ENCODE peak calls at places on chromosomes 4 and X, in eight cellular contexts. M is H1, E is HCT116, N is A549, Q is endothelial cell of umbilical vein, B is K562, R is GM12878, W is HepG2. H is an unnamed sample.

GRCh38 chr4:81965911-81966310 is 407.9 kb downstream of the HNRNPD start:
- DNase-seq in N (no peak), R (no peak), E (no peak), B (no peak), Q (no peak), W (no peak), M (no peak), H (no peak)

GRCh38 chr4:69830529-69831269 is 29.2 kb downstream of the SULT1E1 start:
- DNase-seq in B (no peak), N (no peak), Q (peak), E (no peak), W (peak), M (no peak), R (no peak), H (peak)

GRCh38 chrX:100098660-100099375 is 311.3 kb downstream of the PCDH19 start:
- DNase-seq in W (no peak), B (no peak), M (no peak), E (no peak), N (no peak), R (no peak), Q (peak), H (no peak)

GRCh38 chr4:89482926-89483595 is 175.5 kb upstream of the GPRIN3 start:
- DNase-seq in N (no peak), Q (peak), M (no peak), W (no peak), R (no peak), E (no peak), B (no peak), H (no peak)

GRCh38 chr4:68466185-68466584 is 18.9 kb downstream of the TMPRSS11E start:
- DNase-seq in E (peak), W (no peak), M (no peak), R (no peak), B (no peak), Q (no peak), N (no peak), H (no peak)

GRCh38 chr4:27094785-27095184 is 234.1 kb downstream of the STIM2 start:
- DNase-seq in B (no peak), Q (no peak), W (no peak), E (no peak), M (peak), N (no peak), R (no peak), H (no peak)

GRCh38 chr4:80125252-80126177 is 52.5 kb upstream of the ANTXR2 start:
- DNase-seq in E (peak), M (no peak), N (no peak), B (peak), W (no peak), R (no peak), Q (peak), H (peak)

GRCh38 chrX:78063687-78064086 is 40.4 kb upstream of the PGK1 start:
- DNase-seq in E (no peak), W (no peak), M (no peak), N (no peak), Q (no peak), B (no peak), R (no peak), H (no peak)

GRCh38 chr4:142278171-142278570 is 567.9 kb downstream of the INPP4B start:
- DNase-seq in E (no peak), B (no peak), R (no peak), Q (no peak), W (no peak), N (no peak), M (no peak), H (no peak)

GRCh38 chr4:115945026-115945425 is 831.6 kb upstream of the NDST4 start:
- DNase-seq in E (no peak), W (no peak), M (no peak), R (no peak), Q (no peak), B (no peak), N (no peak), H (no peak)

GRCh38 chr4:53127365-53127764 is 238.5 kb downstream of the SCFD2 start:
- DNase-seq in N (no peak), W (no peak), R (no peak), E (no peak), Q (no peak), M (no peak), B (no peak), H (no peak)

GRCh38 chr4:115274545-115274944 is 161.1 kb upstream of the NDST4 start:
- DNase-seq in N (no peak), M (no peak), W (no peak), E (no peak), Q (no peak), B (no peak), R (no peak), H (peak)

GRCh38 chr4:3697033-3697432 is 69.2 kb upstream of the ADRA2C start:
- DNase-seq in R (no peak), W (no peak), M (no peak), B (no peak), Q (no peak), N (no peak), E (no peak), H (no peak)

GRCh38 chrX:77749695-77750094 is 36.3 kb downstream of the ATRX start:
- DNase-seq in W (no peak), Q (no peak), N (peak), R (no peak), M (no peak), B (no peak), E (no peak), H (no peak)

GRCh38 chr4:176781739-176782100 is 11.0 kb downstream of the VEGFC start:
- DNase-seq in N (no peak), E (no peak), R (no peak), W (no peak), B (no peak), M (no peak), Q (no peak), H (no peak)

GRCh38 chrX:56751071-56751470 is 22.0 kb downstream of the NBDY start:
- DNase-seq in M (no peak), Q (peak), N (no peak), W (no peak), E (no peak), R (no peak), B (no peak), H (no peak)

GRCh38 chr4:76198411-76199237 is 15.0 kb downstream of the SCARB2 start:
- DNase-seq in B (peak), E (no peak), M (no peak), Q (peak), W (no peak), R (peak), N (no peak), H (peak)

GRCh38 chr4:107512549-107512948 is 207.5 kb downstream of the PAPSS1 start:
- DNase-seq in W (no peak), Q (no peak), N (no peak), E (no peak), R (no peak), B (no peak), M (no peak), H (no peak)
- TF ChIP-seq POLR2A in W (no peak), Q (no peak), N (no peak), E (no peak), R (no peak), B (no peak), M (no peak), H (no peak)

GRCh38 chr4:150534818-150535217 is 47.1 kb upstream of the MAB21L2 start:
- DNase-seq in R (no peak), W (no peak), Q (no peak), M (no peak), B (no peak), N (no peak), E (no peak), H (no peak)
- TF ChIP-seq MAX in R (no peak), W (no peak), Q (no peak), M (no peak), B (no peak), N (no peak), E (no peak), H (no peak)

DNA sequence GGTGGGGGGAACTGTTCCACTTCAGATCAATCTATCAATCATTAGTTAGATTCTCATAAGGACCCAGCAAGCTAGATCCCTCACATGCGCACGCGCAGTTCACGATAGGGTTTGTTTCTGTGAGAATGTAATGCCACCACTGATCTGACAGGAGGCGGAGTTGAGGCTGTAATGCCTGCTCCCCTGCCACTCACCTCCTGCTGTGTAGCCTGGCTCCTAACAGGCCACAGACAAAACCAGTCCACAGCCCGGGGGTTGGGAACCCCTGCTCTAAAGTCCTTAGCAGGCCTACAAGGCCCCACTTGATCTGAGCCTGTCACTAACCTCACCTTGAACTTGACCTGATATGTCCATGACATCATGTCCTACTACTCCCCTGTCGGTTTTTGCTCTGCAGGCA is 30.3 kb downstream of the ARL9 start:
- DNase-seq in N (no peak), W (no peak), M (peak), E (no peak), Q (no peak), R (no peak), B (no peak), H (no peak)
- TF ChIP-seq POLR2A in N (no peak), W (no peak), M (no peak), E (no peak), Q (no peak), R (no peak), B (no peak), H (no peak)

GRCh38 chr4:125594203-125594602 is 279.4 kb downstream of the FAT4 start:
- DNase-seq in N (no peak), W (no peak), B (no peak), R (no peak), M (no peak), Q (peak), E (no peak), H (no peak)

GRCh38 chr4:125591290-125591689 is 276.5 kb downstream of the FAT4 start:
- DNase-seq in B (no peak), M (no peak), Q (no peak), R (no peak), N (no peak), W (no peak), E (no peak), H (no peak)

DNA sequence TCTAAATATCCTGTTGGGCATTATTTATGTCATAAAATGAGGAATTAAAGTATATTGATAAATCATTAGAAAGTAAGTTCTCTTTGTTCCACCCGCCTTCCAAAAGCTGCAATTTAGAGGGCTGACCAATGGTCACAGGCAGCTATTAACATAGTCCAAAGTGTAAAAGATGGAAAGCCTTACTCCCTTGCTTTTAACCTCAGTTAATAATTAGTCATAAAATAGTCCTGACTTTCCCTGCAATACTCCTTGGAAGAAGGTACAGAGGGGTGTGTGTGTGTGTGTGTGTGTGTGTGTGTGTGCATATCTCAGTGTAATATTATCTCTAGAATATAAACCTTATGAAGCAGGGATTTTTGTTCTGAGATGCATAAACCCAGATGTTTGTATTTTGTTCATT is 275.4 kb downstream of the FAT4 start:
- DNase-seq in E (no peak), R (no peak), N (no peak), B (no peak), M (no peak), W (peak), Q (no peak), H (no peak)
- TF ChIP-seq MAX in E (no peak), R (no peak), N (no peak), B (no peak), M (no peak), W (no peak), Q (no peak), H (no peak)

DNA sequence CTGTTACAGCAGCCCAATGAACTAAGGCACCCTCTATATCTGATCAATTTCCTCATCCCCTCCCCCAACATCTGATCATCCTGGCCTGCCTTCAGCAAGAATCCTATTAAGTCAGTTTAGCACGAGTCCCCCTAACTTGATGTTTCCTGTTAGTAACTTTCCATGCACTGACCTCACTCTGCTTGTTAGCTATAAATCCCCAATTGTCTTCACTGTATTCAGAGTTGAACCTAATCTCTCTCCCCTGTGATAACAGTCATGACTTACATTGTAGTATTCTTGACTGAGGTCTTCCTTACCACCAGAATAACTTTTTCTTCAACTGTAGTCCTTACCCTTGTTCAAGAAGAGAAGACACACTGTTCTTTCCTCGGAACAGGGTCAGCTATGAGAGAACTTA is 8.5 kb downstream of the ANXA5 start:
- DNase-seq in E (no peak), N (no peak), R (no peak), M (no peak), Q (peak), B (no peak), W (no peak), H (no peak)
- TF ChIP-seq POLR2A in E (no peak), N (no peak), R (no peak), M (no peak), Q (no peak), B (no peak), W (no peak), H (no peak)

DNA sequence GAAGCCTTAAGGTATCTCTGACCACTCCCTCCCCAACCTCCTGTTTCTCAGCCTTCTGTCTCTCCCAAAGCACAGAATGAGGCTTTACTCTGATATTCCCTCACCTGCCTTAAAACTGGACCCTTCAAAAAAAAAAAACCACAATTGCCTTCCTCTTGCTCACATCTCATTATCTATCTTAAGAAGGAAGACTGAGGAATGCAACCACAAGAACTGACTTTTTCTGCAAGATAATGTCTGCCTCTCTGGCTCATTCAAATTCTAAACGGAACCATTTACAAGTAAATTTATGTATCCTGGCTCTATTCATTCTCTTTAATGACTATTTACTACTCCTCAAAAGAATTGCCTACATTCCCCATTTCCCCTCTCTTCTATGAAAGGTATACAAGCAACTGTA is 545.5 kb upstream of the HTR2C start:
- DNase-seq in W (no peak), M (no peak), Q (no peak), N (no peak), E (no peak), R (no peak), B (peak), H (no peak)
- TF ChIP-seq MAX in W (no peak), M (no peak), Q (no peak), N (no peak), E (no peak), R (no peak), B (no peak), H (no peak)

DNA sequence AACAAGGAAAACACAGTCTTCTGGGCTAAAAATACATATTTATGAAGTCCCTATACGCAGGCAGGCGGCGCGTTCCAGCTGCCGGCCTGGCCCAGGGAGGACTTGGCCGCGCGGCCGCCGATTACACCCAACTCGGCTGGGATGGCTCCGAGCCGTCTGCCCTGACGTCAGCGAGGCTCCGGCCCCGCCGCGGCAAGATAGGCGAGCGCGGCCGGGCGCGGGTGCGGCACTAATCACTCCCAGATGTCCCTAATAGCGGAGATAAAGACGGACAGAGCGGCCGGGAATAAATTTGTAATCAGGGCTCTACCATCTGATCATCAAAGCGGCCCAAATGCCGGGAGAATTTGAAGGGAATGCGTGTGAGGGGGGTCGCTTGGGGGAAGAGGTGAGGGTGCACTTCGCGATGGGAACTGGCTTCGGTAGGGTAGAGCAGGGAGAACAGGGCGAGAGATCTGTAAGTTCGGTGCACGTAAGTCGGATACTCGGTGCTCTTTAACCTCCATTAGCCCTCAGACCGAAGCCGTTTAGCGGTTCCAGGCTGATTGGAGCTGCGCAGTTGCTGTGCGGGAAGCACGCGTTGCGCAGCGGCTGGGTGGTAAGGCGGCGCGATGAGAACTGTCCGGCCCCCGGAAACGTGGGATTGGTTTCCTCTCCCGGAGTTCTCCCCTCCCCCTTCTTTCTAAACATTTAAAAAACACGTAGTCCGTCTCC is 7.7 kb downstream of the HAND2 start:
- DNase-seq in W (no peak), R (no peak), N (no peak), B (peak), E (no peak), M (peak), Q (peak), H (peak)
- TF ChIP-seq POLR2A in W (no peak), R (no peak), N (no peak), B (peak), E (no peak), M (no peak), Q (no peak), H (no peak)

DNA sequence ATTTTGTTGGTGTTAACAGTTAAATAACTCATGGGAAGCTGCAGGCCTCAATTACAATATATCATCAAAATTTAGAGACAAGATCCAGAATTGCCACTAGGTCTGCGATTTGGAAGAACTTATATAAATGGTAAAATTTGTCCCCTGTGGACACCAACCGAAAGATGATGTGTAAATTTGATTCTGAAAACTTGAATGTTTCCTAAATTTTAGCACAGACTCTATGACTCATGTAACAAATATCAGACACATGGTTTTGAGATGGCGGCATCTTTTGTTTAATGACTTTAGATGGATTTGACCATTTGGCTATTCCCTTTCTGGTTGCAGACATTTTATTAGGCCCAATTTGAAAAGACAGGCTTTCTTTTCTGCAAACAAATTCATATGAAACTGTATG is 6.1 kb upstream of the HPGDS start:
- DNase-seq in R (no peak), E (no peak), Q (no peak), W (no peak), N (no peak), M (no peak), B (no peak), H (no peak)
- TF ChIP-seq MAX in R (no peak), E (no peak), Q (no peak), W (no peak), N (no peak), M (no peak), B (no peak), H (no peak)

H was measured in NB4.